ENCODE peak calls at places on chromosome 21, in ten cellular contexts. One of them, this sample, is unnamed. For H4K20me1, the result is how much of the 10 kb centered on the place peaks cover.

GRCh38 chr21:27425574-27425973 is 458.7 kb upstream of the ADAMTS5 start:
- DNase-seq in IMR-90: peak
- DNase-seq in DND-41: peak
- DNase-seq in H9: no peak
- DNase-seq in fibroblast of lung: peak
- DNase-seq in GM23248: peak
- DNase-seq in mammary epithelial cell: peak
- DNase-seq in GM23338: no peak
- DNase-seq in neural progenitor cell: no peak
- DNase-seq in OCI-LY7: no peak
- DNase-seq in this sample: no peak

GRCh38 chr21:26795866-26796329 is 49.3 kb downstream of the ADAMTS1 start:
- DNase-seq in fibroblast of lung: peak
- DNase-seq in IMR-90: peak
- DNase-seq in DND-41: peak
- DNase-seq in OCI-LY7: no peak
- DNase-seq in neural progenitor cell: peak
- DNase-seq in GM23248: peak
- DNase-seq in GM23338: no peak
- DNase-seq in mammary epithelial cell: peak
- DNase-seq in H9: no peak
- DNase-seq in this sample: no peak

GRCh38 chr21:31537872-31538576 is 121.5 kb upstream of the SOD1 start:
- DNase-seq in DND-41: no peak
- DNase-seq in neural progenitor cell: peak
- DNase-seq in fibroblast of lung: no peak
- DNase-seq in OCI-LY7: no peak
- DNase-seq in H9: no peak
- DNase-seq in GM23248: no peak
- DNase-seq in IMR-90: no peak
- DNase-seq in mammary epithelial cell: no peak
- DNase-seq in GM23338: peak
- DNase-seq in this sample: peak

GRCh38 chr21:42678118-42678430 is 24.7 kb downstream of the PDE9A start:
- DNase-seq in DND-41: no peak
- DNase-seq in GM23248: no peak
- DNase-seq in OCI-LY7: no peak
- DNase-seq in H9: no peak
- DNase-seq in fibroblast of lung: no peak
- DNase-seq in GM23338: no peak
- DNase-seq in neural progenitor cell: no peak
- DNase-seq in IMR-90: no peak
- DNase-seq in mammary epithelial cell: no peak
- DNase-seq in this sample: no peak

GRCh38 chr21:15009964-15010363 is 54.8 kb downstream of the NRIP1 start:
- DNase-seq in neural progenitor cell: no peak
- DNase-seq in GM23248: peak
- DNase-seq in GM23338: no peak
- DNase-seq in DND-41: no peak
- DNase-seq in mammary epithelial cell: no peak
- DNase-seq in IMR-90: peak
- DNase-seq in fibroblast of lung: peak
- DNase-seq in H9: no peak
- DNase-seq in OCI-LY7: no peak
- DNase-seq in this sample: no peak

GRCh38 chr21:30240661-30241060 is 24.8 kb upstream of the CLDN8 start:
- DNase-seq in GM23338: no peak
- DNase-seq in GM23248: no peak
- DNase-seq in IMR-90: no peak
- DNase-seq in neural progenitor cell: no peak
- DNase-seq in DND-41: no peak
- DNase-seq in fibroblast of lung: no peak
- DNase-seq in mammary epithelial cell: peak
- DNase-seq in H9: no peak
- DNase-seq in OCI-LY7: no peak
- DNase-seq in this sample: no peak

GRCh38 chr21:26964379-26964778 is 2.5 kb downstream of the ADAMTS5 start:
- DNase-seq in mammary epithelial cell: no peak
- DNase-seq in GM23338: peak
- DNase-seq in fibroblast of lung: peak
- DNase-seq in DND-41: no peak
- DNase-seq in GM23248: peak
- DNase-seq in H9: peak
- DNase-seq in neural progenitor cell: peak
- DNase-seq in OCI-LY7: no peak
- DNase-seq in IMR-90: peak
- DNase-seq in this sample: no peak

GRCh38 chr21:46080171-46081021 is 17.5 kb upstream of the COL6A2 start:
- DNase-seq in H9: peak
- DNase-seq in GM23338: no peak
- DNase-seq in neural progenitor cell: no peak
- DNase-seq in GM23248: peak
- DNase-seq in IMR-90: no peak
- DNase-seq in fibroblast of lung: no peak
- DNase-seq in DND-41: no peak
- DNase-seq in OCI-LY7: no peak
- DNase-seq in mammary epithelial cell: no peak
- DNase-seq in this sample: no peak

GRCh38 chr21:42992943-42993712 is 18.8 kb downstream of the PKNOX1 start:
- DNase-seq in DND-41: no peak
- DNase-seq in fibroblast of lung: peak
- DNase-seq in mammary epithelial cell: no peak
- DNase-seq in H9: no peak
- DNase-seq in OCI-LY7: no peak
- DNase-seq in neural progenitor cell: no peak
- DNase-seq in GM23248: peak
- DNase-seq in IMR-90: peak
- DNase-seq in GM23338: no peak
- DNase-seq in this sample: peak

GRCh38 chr21:24895885-24896734 is 711.2 kb downstream of the MRPL39 start:
- DNase-seq in neural progenitor cell: peak
- DNase-seq in GM23338: peak
- DNase-seq in IMR-90: peak
- DNase-seq in H9: no peak
- DNase-seq in GM23248: peak
- DNase-seq in mammary epithelial cell: no peak
- DNase-seq in fibroblast of lung: peak
- DNase-seq in DND-41: no peak
- DNase-seq in OCI-LY7: no peak
- DNase-seq in this sample: no peak

DNA sequence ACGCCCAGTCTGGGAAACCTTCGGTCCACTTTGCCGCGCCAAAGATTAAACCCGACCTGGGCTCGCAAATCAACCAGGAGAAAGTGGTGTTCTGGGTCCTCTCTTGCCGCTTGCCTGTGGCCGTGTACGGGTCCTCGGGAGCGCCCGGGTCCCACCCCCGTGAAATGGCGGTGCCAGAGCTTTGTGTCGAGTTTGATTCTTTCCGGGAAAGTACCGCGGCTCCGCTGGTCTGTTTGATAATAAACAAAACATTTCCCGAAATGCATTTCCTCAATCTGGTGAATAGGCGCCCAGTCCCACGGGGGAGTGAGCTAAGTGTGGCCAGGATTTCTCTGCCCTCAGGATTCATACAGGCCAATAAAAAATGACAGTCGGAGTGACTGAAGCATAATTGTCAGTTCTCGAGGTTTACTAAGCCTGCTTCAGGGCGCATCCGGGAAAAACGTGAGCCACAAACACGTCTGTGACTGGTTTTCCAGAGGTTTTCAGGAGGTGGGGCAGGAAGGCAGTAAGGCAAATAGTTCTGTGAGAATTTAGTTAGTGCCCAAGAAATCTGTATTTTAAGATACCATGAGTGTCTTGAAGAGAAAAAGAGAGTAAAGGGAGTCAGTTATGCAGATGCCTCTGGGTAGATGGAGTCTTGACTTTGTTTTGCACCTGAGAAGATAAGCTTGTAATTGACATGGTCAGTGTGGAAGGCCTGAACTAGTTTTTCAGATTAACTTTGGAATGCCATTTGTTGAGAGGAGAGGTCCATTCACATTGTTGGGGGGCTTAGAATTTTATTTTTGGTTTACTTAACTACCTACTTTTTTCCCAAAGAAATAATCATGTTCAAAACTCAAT is 675 bp downstream of the IFNAR1 start:
- DNase-seq in mammary epithelial cell: peak
- DNase-seq in fibroblast of lung: peak
- DNase-seq in GM23338: peak
- DNase-seq in H9: no peak
- DNase-seq in neural progenitor cell: no peak
- DNase-seq in OCI-LY7: peak
- DNase-seq in IMR-90: peak
- DNase-seq in GM23248: peak
- DNase-seq in DND-41: peak
- DNase-seq in this sample: peak
- H3K4me2 ChIP-seq in mammary epithelial cell: peak
- H3K4me2 ChIP-seq in fibroblast of lung: peak
- H3K4me2 ChIP-seq in GM23338: peak
- H3K4me2 ChIP-seq in H9: peak
- H3K4me2 ChIP-seq in neural progenitor cell: peak
- H3K4me2 ChIP-seq in OCI-LY7: peak
- H3K4me2 ChIP-seq in IMR-90: peak
- H3K4me2 ChIP-seq in GM23248: peak
- H3K4me2 ChIP-seq in DND-41: peak
- H3K4me2 ChIP-seq in this sample: peak

GRCh38 chr21:44930543-44930981 is 9.3 kb upstream of the SLX9 start:
- DNase-seq in mammary epithelial cell: no peak
- DNase-seq in GM23248: peak
- DNase-seq in OCI-LY7: peak
- DNase-seq in neural progenitor cell: no peak
- DNase-seq in IMR-90: no peak
- DNase-seq in GM23338: no peak
- DNase-seq in DND-41: peak
- DNase-seq in fibroblast of lung: no peak
- DNase-seq in H9: no peak
- DNase-seq in this sample: peak
- H4K20me1 ChIP-seq in mammary epithelial cell: under half
- H4K20me1 ChIP-seq in GM23248: under half
- H4K20me1 ChIP-seq in OCI-LY7: under half
- H4K20me1 ChIP-seq in neural progenitor cell: under half
- H4K20me1 ChIP-seq in IMR-90: under half
- H4K20me1 ChIP-seq in GM23338: under half
- H4K20me1 ChIP-seq in DND-41: under half
- H4K20me1 ChIP-seq in fibroblast of lung: under half
- H4K20me1 ChIP-seq in H9: under half
- H4K20me1 ChIP-seq in this sample: under half

GRCh38 chr21:36964832-36965719 is 1.4 kb downstream of the HLCS start:
- DNase-seq in GM23338: no peak
- DNase-seq in DND-41: peak
- DNase-seq in GM23248: no peak
- DNase-seq in neural progenitor cell: no peak
- DNase-seq in fibroblast of lung: peak
- DNase-seq in IMR-90: no peak
- DNase-seq in OCI-LY7: peak
- DNase-seq in H9: no peak
- DNase-seq in mammary epithelial cell: no peak
- DNase-seq in this sample: peak

GRCh38 chr21:36966066-36966845 is at the start of gene HLCS:
- DNase-seq in IMR-90: peak
- DNase-seq in H9: peak
- DNase-seq in mammary epithelial cell: peak
- DNase-seq in GM23338: peak
- DNase-seq in GM23248: peak
- DNase-seq in DND-41: peak
- DNase-seq in fibroblast of lung: peak
- DNase-seq in neural progenitor cell: peak
- DNase-seq in OCI-LY7: peak
- DNase-seq in this sample: peak

GRCh38 chr21:36966846-36967657 is 583 bp upstream of the HLCS start:
- DNase-seq in IMR-90: no peak
- DNase-seq in H9: no peak
- DNase-seq in mammary epithelial cell: no peak
- DNase-seq in GM23338: no peak
- DNase-seq in DND-41: no peak
- DNase-seq in OCI-LY7: no peak
- DNase-seq in fibroblast of lung: peak
- DNase-seq in neural progenitor cell: no peak
- DNase-seq in GM23248: peak
- DNase-seq in this sample: peak

GRCh38 chr21:36964398-36964797 is 2.1 kb downstream of the HLCS start:
- DNase-seq in DND-41: no peak
- DNase-seq in GM23338: no peak
- DNase-seq in OCI-LY7: no peak
- DNase-seq in fibroblast of lung: no peak
- DNase-seq in mammary epithelial cell: no peak
- DNase-seq in IMR-90: no peak
- DNase-seq in GM23248: no peak
- DNase-seq in H9: no peak
- DNase-seq in neural progenitor cell: no peak
- DNase-seq in this sample: peak

GRCh38 chr21:36965720-36966065 is 776 bp downstream of the HLCS start:
- DNase-seq in GM23338: no peak
- DNase-seq in IMR-90: no peak
- DNase-seq in DND-41: no peak
- DNase-seq in GM23248: no peak
- DNase-seq in H9: no peak
- DNase-seq in OCI-LY7: no peak
- DNase-seq in neural progenitor cell: no peak
- DNase-seq in mammary epithelial cell: no peak
- DNase-seq in fibroblast of lung: no peak
- DNase-seq in this sample: no peak
- H2AFZ ChIP-seq in GM23338: peak
- H2AFZ ChIP-seq in IMR-90: peak
- H2AFZ ChIP-seq in DND-41: peak
- H2AFZ ChIP-seq in GM23248: peak
- H2AFZ ChIP-seq in H9: no peak
- H2AFZ ChIP-seq in OCI-LY7: peak
- H2AFZ ChIP-seq in neural progenitor cell: peak
- H2AFZ ChIP-seq in mammary epithelial cell: peak
- H2AFZ ChIP-seq in fibroblast of lung: peak
- H2AFZ ChIP-seq in this sample: no peak

GRCh38 chr21:41370840-41371697 is 9.2 kb downstream of the MX2 start:
- DNase-seq in OCI-LY7: no peak
- DNase-seq in IMR-90: no peak
- DNase-seq in DND-41: no peak
- DNase-seq in GM23338: no peak
- DNase-seq in GM23248: peak
- DNase-seq in fibroblast of lung: no peak
- DNase-seq in mammary epithelial cell: no peak
- DNase-seq in H9: no peak
- DNase-seq in neural progenitor cell: no peak
- DNase-seq in this sample: no peak

GRCh38 chr21:41373769-41374168 is 11.9 kb downstream of the MX2 start:
- DNase-seq in H9: peak
- DNase-seq in GM23338: no peak
- DNase-seq in fibroblast of lung: no peak
- DNase-seq in neural progenitor cell: no peak
- DNase-seq in mammary epithelial cell: no peak
- DNase-seq in DND-41: peak
- DNase-seq in GM23248: no peak
- DNase-seq in IMR-90: no peak
- DNase-seq in OCI-LY7: no peak
- DNase-seq in this sample: no peak

GRCh38 chr21:41373253-41373652 is 11.4 kb downstream of the MX2 start:
- DNase-seq in mammary epithelial cell: no peak
- DNase-seq in OCI-LY7: no peak
- DNase-seq in H9: no peak
- DNase-seq in GM23338: no peak
- DNase-seq in neural progenitor cell: no peak
- DNase-seq in DND-41: no peak
- DNase-seq in GM23248: no peak
- DNase-seq in IMR-90: no peak
- DNase-seq in fibroblast of lung: no peak
- DNase-seq in this sample: no peak

GRCh38 chr21:41369915-41370839 is 8.3 kb downstream of the MX2 start:
- DNase-seq in GM23338: peak
- DNase-seq in GM23248: no peak
- DNase-seq in fibroblast of lung: no peak
- DNase-seq in IMR-90: no peak
- DNase-seq in mammary epithelial cell: no peak
- DNase-seq in DND-41: peak
- DNase-seq in H9: no peak
- DNase-seq in OCI-LY7: no peak
- DNase-seq in neural progenitor cell: no peak
- DNase-seq in this sample: peak

GRCh38 chr21:41371698-41372030 is 9.8 kb downstream of the MX2 start:
- DNase-seq in OCI-LY7: no peak
- DNase-seq in GM23338: no peak
- DNase-seq in IMR-90: no peak
- DNase-seq in mammary epithelial cell: no peak
- DNase-seq in neural progenitor cell: no peak
- DNase-seq in H9: no peak
- DNase-seq in GM23248: no peak
- DNase-seq in DND-41: no peak
- DNase-seq in fibroblast of lung: no peak
- DNase-seq in this sample: no peak
- H3K4me2 ChIP-seq in OCI-LY7: peak
- H3K4me2 ChIP-seq in GM23338: no peak
- H3K4me2 ChIP-seq in IMR-90: no peak
- H3K4me2 ChIP-seq in mammary epithelial cell: no peak
- H3K4me2 ChIP-seq in neural progenitor cell: no peak
- H3K4me2 ChIP-seq in H9: no peak
- H3K4me2 ChIP-seq in GM23248: no peak
- H3K4me2 ChIP-seq in DND-41: peak
- H3K4me2 ChIP-seq in fibroblast of lung: no peak
- H3K4me2 ChIP-seq in this sample: peak

This sample was measured in Karpas-422.